ENCODE peak calls at places on chromosomes 2 and 18, in five cellular contexts. S is tibial nerve, V is small intestine, A is substantia nigra, H is suprapubic skin. D is an unnamed sample.

GRCh38 chr2:218485986-218486667 is 67.2 kb downstream of the VIL1 start:
- DNase-seq in V (no peak), H (no peak), A (no peak), S (no peak), D (no peak)

GRCh38 chr2:5693288-5694015 is 1.3 kb downstream of the SOX11 start:
- DNase-seq in A (no peak), H (no peak), V (no peak), S (no peak), D (no peak)

GRCh38 chr18:43277164-43277600 is at the start of gene SYT4:
- DNase-seq in H (no peak), S (peak; percentile 24), V (no peak), A (no peak), D (no peak)

GRCh38 chr2:67879586-67880290 is 183.1 kb downstream of the C1D start:
- DNase-seq in H (no peak), S (no peak), A (no peak), V (no peak), D (no peak)

GRCh38 chr2:224038049-224038829 is 847 bp downstream of the SERPINE2 start:
- DNase-seq in V (peak; percentile 51), A (no peak), H (no peak), S (no peak), D (peak; percentile 40)

GRCh38 chr2:127415593-127416485 is 2.4 kb upstream of the PROC start:
- DNase-seq in S (no peak), H (peak; percentile 71), V (peak; percentile 91), A (no peak), D (peak; percentile 86)

GRCh38 chr18:79439201-79440023 is 43.7 kb downstream of the NFATC1 start:
- DNase-seq in H (no peak), A (no peak), S (peak; percentile 27), V (no peak), D (no peak)

GRCh38 chr18:24514439-24514838 is 54.0 kb downstream of the HRH4 start:
- DNase-seq in A (no peak), H (no peak), V (peak; percentile 22), S (no peak), D (no peak)

GRCh38 chr18:45761512-45762114 is 37.6 kb downstream of the SLC14A1 start:
- DNase-seq in V (no peak), A (no peak), S (no peak), H (no peak), D (no peak)

GRCh38 chr2:71611781-71612545 is 158.6 kb downstream of the DYSF start:
- DNase-seq in H (peak; percentile 42), V (no peak), A (no peak), S (no peak), D (peak; percentile 12)

GRCh38 chr18:8657873-8658521 is 47.4 kb upstream of the MTCL1 start:
- DNase-seq in A (no peak), H (no peak), S (no peak), V (no peak), D (no peak)

GRCh38 chr2:40369619-40370397 is 82.1 kb downstream of the SLC8A1 start:
- DNase-seq in V (no peak), H (no peak), S (no peak), A (no peak), D (no peak)

GRCh38 chr2:31404827-31405226 is 9.7 kb downstream of the XDH start:
- DNase-seq in S (no peak), A (no peak), H (no peak), V (no peak), D (no peak)

GRCh38 chr2:38474833-38475566 is 97.9 kb upstream of the ATL2 start:
- DNase-seq in V (peak; percentile 77), A (no peak), S (no peak), H (no peak), D (no peak)

GRCh38 chr2:70725505-70725904 is 42.5 kb downstream of the ADD2 start:
- DNase-seq in V (no peak), H (no peak), S (no peak), A (no peak), D (no peak)

GRCh38 chr2:231129216-231129615 is 4.4 kb upstream of the HTR2B start:
- DNase-seq in H (no peak), V (no peak), S (no peak), A (no peak), D (no peak)

GRCh38 chr2:20033341-20033740 is 18.1 kb downstream of the LAPTM4A start:
- DNase-seq in A (no peak), H (no peak), S (no peak), V (no peak), D (no peak)

GRCh38 chr2:9002637-9003365 is 683 bp downstream of the MBOAT2 start:
- DNase-seq in H (peak; percentile 65), A (no peak), S (no peak), V (no peak), D (peak; percentile 45)

GRCh38 chr2:181189932-181190331 is 209.5 kb downstream of the UBE2E3 start:
- DNase-seq in V (no peak), H (no peak), A (no peak), S (no peak), D (no peak)

GRCh38 chr2:111071480-111072143 is 49.1 kb upstream of the BCL2L11 start:
- DNase-seq in H (no peak), S (peak; percentile 4), A (no peak), V (no peak), D (no peak)

GRCh38 chr2:47561906-47562305 is 158.9 kb downstream of the MSH2 start:
- DNase-seq in H (no peak), V (no peak), S (no peak), A (no peak), D (no peak)

GRCh38 chr18:36328916-36329315 is 31.4 kb downstream of the FHOD3 start:
- DNase-seq in H (no peak), S (no peak), A (no peak), V (no peak), D (no peak)

GRCh38 chr2:207935991-207936370 is 89.3 kb downstream of the PLEKHM3 start:
- DNase-seq in S (no peak), V (peak; percentile 61), A (no peak), H (no peak), D (no peak)

GRCh38 chr2:240436626-240437180 is 1.2 kb downstream of the GPC1 start:
- DNase-seq in A (no peak), V (no peak), H (peak; percentile 66), S (no peak), D (no peak)

GRCh38 chr18:56593906-56594305 is 44.5 kb downstream of the TXNL1 start:
- DNase-seq in A (no peak), V (no peak), H (no peak), S (no peak), D (no peak)

GRCh38 chr2:182597570-182597969 is 118.5 kb upstream of the DNAJC10 start:
- DNase-seq in V (no peak), A (no peak), S (no peak), H (no peak), D (no peak)

GRCh38 chr2:112803691-112804521 is 19.6 kb upstream of the IL1A start:
- DNase-seq in H (no peak), S (no peak), A (no peak), V (peak; percentile 9), D (no peak)

GRCh38 chr2:143878131-143878530 is 641.8 kb downstream of the ZEB2 start:
- DNase-seq in A (no peak), V (no peak), H (no peak), S (no peak), D (no peak)

DNA sequence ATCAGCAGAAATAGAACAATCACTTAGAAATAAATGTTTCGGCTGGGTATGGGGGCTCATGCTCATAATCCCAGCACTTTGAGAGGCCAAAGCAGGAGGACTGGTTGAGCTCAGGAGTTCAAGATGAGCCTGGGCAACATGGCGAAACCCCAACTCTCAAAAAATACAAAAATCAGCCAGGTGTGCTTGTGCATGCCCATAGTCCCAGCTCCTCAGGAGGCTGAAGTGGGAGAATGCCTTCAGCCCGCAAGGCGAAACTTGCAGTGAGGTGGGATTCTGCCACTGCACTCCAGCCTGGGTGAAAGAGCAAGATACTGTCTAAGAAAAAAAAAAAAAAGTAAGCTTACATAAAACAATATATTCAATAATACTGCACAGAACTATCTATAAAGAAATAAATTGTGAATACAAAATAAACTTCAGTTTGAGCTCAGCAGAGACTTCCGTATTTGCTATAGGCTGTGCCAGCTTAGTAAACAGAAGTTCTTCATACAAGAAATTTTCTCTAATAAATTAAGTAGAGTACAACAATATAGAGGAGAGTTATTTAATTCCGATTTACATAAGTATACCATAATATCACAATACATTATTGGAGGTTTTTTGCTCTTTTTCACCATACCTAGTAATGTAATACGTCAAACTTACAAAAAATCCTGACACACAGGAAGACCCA is 43.6 kb downstream of the SRBD1 start:
- DNase-seq in H (no peak), A (no peak), S (no peak), V (no peak), D (no peak)
- H3K27ac ChIP-seq in H (no peak overlapping the region), A (no peak overlapping the region), S (no peak overlapping the region), V (peak overlapping the region; percentile 67), D (peak overlapping the region; percentile 67)

DNA sequence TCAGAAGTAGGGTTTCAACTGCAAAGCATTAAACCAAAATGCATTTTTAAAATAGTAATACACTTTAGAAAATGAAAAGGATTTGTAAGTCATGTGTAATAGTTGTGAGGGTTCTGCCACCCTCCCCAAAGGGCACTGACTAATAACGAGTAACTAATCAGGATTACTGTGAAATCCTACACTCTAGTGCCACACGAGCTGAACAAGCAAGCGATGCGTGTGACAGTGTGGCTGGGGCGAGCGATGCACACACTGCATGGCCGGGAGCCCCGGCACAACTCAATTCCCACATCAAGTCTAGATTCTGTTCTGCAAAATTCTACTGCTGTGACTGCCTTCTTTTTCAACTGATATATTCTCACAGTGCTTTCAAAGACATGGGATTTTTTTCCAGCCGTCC is 156.4 kb downstream of the SEPTIN10 start:
- DNase-seq in H (peak; percentile 10), A (no peak), S (no peak), V (no peak), D (no peak)
- H3K27ac ChIP-seq in H (no peak overlapping the region), A (no peak overlapping the region), S (no peak overlapping the region), V (no peak overlapping the region), D (no peak overlapping the region)

DNA sequence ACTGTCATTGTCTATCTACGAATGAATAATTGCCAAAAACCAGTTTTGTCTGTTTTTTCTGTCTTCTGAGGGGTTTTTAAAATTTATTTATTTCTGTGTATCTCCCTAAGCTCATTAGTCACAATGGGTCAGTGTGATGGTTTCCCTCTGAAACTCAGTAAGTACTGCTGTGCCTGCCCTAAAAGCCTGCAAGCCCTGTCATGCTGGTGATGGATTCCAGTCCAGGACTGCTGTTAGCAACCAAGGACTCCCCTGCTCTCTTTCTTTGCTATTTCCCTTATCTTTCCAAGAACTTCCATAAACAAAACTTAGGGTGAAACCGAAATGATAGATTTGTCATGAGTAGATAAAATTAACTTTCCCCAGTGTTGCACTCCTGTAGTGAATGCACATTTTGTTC is 11.8 kb upstream of the DSG2 start:
- DNase-seq in S (no peak), H (no peak), V (no peak), A (no peak), D (no peak)
- H3K27ac ChIP-seq in S (no peak overlapping the region), H (no peak overlapping the region), V (no peak overlapping the region), A (no peak overlapping the region), D (no peak overlapping the region)

GRCh38 chr2:66578067-66578852 is 143.3 kb downstream of the MEIS1 start:
- DNase-seq in S (no peak), V (no peak), H (no peak), A (no peak), D (no peak)

GRCh38 chr2:66575625-66576371 is 140.9 kb downstream of the MEIS1 start:
- DNase-seq in H (peak; percentile 67), A (no peak), S (no peak), V (no peak), D (peak; percentile 25)

GRCh38 chr2:66577331-66578041 is 142.6 kb downstream of the MEIS1 start:
- DNase-seq in H (no peak), S (no peak), A (no peak), V (no peak), D (no peak)

GRCh38 chr2:66574701-66575624 is 140.0 kb downstream of the MEIS1 start:
- DNase-seq in A (peak; percentile 29), H (peak; percentile 80), S (peak; percentile 56), V (peak; percentile 28), D (peak; percentile 67)

GRCh38 chr2:66576381-66577330 is 141.7 kb downstream of the MEIS1 start:
- DNase-seq in V (peak; percentile 3), S (no peak), A (no peak), H (peak; percentile 73), D (peak; percentile 29)
- H3K27ac ChIP-seq in V (peak overlapping the region; percentile 71), S (peak overlapping the region; percentile 41), A (no peak overlapping the region), H (peak overlapping the region; percentile 65), D (peak overlapping the region; percentile 61)